ENCODE peak calls at places on chromosome 4, in four cellular contexts. X is SK-N-SH, M is HepG2, S is K562. R is an unnamed sample.

GRCh38 chr4:190016369-190017289 is 10.4 kb downstream of the FRG2 start:
- DNase-seq in X (peak; percentile 22), M (no peak), S (no peak), R (no peak)

GRCh38 chr4:58127680-58128079 is 1017.5 kb upstream of the IGFBP7 start:
- DNase-seq in M (no peak), S (no peak), X (no peak), R (no peak)

GRCh38 chr4:32268949-32269348 is 1548.8 kb downstream of the PCDH7 start:
- DNase-seq in M (no peak), X (no peak), S (no peak), R (no peak)

GRCh38 chr4:90039122-90039521 is 88.1 kb upstream of the CCSER1 start:
- DNase-seq in M (no peak), S (no peak), X (no peak), R (peak; percentile 13)

GRCh38 chr4:148868207-148868606 is 426.0 kb upstream of the NR3C2 start:
- DNase-seq in M (no peak), S (no peak), X (no peak), R (no peak)

GRCh38 chr4:141900841-141901240 is 264.5 kb downstream of the IL15 start:
- DNase-seq in X (no peak), S (no peak), M (no peak), R (no peak)

GRCh38 chr4:9608300-9608699 is 164.1 kb downstream of the DEFB131A start:
- DNase-seq in X (no peak), M (no peak), S (no peak), R (no peak)

GRCh38 chr4:146916479-146917076 is 29.1 kb downstream of the TTC29 start:
- DNase-seq in M (peak; percentile 10), X (peak; percentile 7), S (peak; percentile 25), R (no peak)

GRCh38 chr4:80172203-80172602 is 25.1 kb upstream of the PRDM8 start:
- DNase-seq in S (no peak), M (no peak), X (no peak), R (no peak)

GRCh38 chr4:143381171-143382118 is 44.8 kb downstream of the GAB1 start:
- DNase-seq in X (peak; percentile 24), M (no peak), S (no peak), R (no peak)
- TF ChIP-seq FOXJ3 in X (no peak), M (no peak), S (no peak), R (no peak)

GRCh38 chr4:28973591-28974350 is 1746.4 kb upstream of the PCDH7 start:
- DNase-seq in M (no peak), S (no peak), X (no peak), R (no peak)
- TF ChIP-seq FOXJ3 in M (no peak), S (no peak), X (no peak), R (no peak)

GRCh38 chr4:26873391-26874026 is 12.9 kb downstream of the STIM2 start:
- DNase-seq in X (no peak), S (no peak), M (no peak), R (no peak)
- TF ChIP-seq FOXJ3 in X (no peak), S (no peak), M (no peak), R (no peak)

DNA sequence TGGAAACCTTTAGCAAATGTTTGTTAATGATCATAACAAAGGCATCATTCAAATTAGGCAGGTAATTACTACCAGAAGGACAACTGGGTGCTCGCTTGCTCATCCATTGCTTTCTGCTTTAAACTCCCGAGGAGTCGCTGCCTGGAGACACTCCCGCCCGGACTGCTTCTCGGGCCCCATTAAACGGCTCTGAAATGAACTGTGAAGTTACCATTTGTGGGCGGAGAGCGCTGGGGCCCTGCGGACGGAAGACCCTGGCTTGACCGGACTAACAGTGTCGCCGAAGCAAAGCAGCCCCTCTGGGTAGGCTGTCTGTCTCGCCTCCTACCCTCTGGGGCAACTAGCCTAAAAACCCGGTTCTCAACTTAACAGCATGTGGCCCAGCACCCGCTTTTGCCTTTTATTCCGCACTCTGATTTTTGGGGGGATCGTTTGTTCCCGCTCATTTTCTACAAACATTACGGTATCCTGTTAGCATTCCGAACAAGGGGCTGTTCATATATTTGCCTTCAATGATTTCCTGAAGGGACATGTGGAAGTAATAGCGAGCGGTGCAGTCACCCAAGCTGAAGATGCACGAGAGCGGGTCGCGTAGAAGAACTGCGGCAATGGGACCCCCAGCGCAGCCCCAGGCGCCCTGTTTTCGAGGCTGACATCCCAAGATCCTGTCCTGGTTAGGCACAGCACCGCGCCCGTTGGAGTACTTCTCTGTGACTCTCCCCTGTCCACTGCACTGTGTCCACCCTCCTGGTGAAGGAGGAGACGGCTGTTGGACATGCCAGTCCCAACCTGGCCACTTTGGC is 1.6 kb upstream of the PDGFRA start:
- DNase-seq in S (no peak), M (no peak), X (peak; percentile 77), R (peak; percentile 48)
- TF ChIP-seq FOXJ3 in S (no peak), M (no peak), X (no peak), R (no peak)

DNA sequence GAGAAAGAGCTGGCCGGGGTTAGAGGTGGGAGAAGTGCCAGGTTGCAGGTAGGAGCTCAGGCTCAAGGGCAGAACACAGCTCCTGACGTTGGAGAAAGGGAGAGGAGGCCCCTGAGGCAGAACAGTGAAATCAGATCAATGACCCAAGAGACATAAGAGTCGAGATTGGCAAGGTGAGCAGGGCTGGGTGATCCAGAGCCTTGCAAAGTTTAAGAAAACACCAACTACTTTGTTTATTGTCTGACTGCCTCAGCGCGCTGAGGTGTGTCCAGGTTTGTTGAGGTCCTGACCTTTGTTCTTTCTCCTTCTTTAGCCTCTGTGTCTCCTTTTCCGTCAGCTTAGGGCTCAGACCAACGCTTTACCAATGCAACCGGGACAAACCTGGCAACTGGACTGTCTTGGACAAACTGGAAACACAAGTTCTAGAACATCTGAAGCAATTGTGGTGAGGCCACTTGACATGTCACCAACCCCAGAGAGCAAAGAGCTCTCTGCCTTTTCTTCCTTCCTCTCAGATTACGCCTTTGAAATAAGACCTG is 28.3 kb downstream of the CHRNA9 start:
- DNase-seq in X (no peak), M (no peak), S (no peak), R (no peak)
- TF ChIP-seq FOXJ3 in X (no peak), M (no peak), S (no peak), R (no peak)

DNA sequence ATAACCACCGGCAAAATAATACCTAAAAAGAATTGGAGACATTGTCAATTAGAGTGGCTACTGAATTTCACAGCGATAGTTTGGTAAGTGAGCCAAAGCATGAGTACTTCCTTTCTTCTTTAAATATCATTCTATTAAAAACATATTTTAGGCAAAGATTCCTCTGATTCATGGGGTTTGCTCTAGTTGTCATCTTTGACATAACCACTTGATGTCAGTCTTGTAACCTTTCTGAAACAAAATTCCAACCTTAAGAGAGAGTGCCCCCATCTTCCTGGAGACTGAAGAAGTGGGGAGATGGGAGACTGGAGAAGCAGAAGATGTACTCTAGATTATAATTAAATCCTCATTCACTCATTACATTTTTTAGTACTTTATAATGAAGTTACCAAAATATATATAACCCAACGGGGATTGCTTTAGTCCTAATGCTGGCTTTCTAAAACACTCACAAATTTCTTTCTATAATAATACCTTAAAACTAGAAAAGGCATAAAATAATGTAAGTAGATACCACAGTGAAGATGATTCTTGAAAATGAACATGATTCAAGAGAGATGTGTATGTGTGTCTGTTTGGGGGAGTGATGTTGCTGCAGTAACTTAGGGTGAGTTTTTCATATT is 96.4 kb downstream of the EMCN start:
- DNase-seq in X (peak; percentile 11), M (peak; percentile 7), S (no peak), R (no peak)
- TF ChIP-seq FOXJ3 in X (no peak), M (no peak), S (no peak), R (no peak)